ENCODE peak calls at places on chromosomes 3 and 15, in seven cellular contexts. M, E, O, R, X, J and I are unnamed samples.
A peak's percentile ranks its signal among the peaks of the same experiment; 100 is the strongest.

GRCh38 chr3:122929188-122929465 is 98.4 kb downstream of the SEMA5B start:
- DNase-seq in M (no peak), E (no peak), O (no peak), R (no peak), X (no peak), J (no peak), I (no peak)

GRCh38 chr15:57079907-57080750 is 161.7 kb downstream of the TCF12 start:
- DNase-seq in M (no peak), E (no peak), O (no peak), R (no peak), X (no peak), J (no peak), I (peak; percentile 54)

GRCh38 chr3:143329567-143330164 is 210.1 kb downstream of the CHST2 start:
- DNase-seq in M (peak; percentile 7), E (peak; percentile 47), O (no peak), R (no peak), X (no peak), J (no peak), I (no peak)

GRCh38 chr3:41579861-41580260 is 380.6 kb downstream of the CTNNB1 start:
- DNase-seq in M (no peak), E (no peak), O (no peak), R (no peak), X (no peak), J (no peak), I (no peak)

GRCh38 chr3:13709706-13710105 is 160.8 kb downstream of the FBLN2 start:
- DNase-seq in M (no peak), E (no peak), O (no peak), R (peak; percentile 1), X (no peak), J (no peak), I (no peak)

GRCh38 chr3:195870442-195870841 is 37.9 kb downstream of the TNK2 start:
- DNase-seq in M (no peak), E (no peak), O (no peak), R (no peak), X (peak; percentile 64), J (no peak), I (no peak)

GRCh38 chr3:4928277-4928789 is 50.9 kb upstream of the BHLHE40 start:
- DNase-seq in M (no peak), E (no peak), O (no peak), R (no peak), X (no peak), J (no peak), I (no peak)

GRCh38 chr3:192851821-192852352 is 65.8 kb downstream of the MB21D2 start:
- DNase-seq in M (peak; percentile 91), E (peak; percentile 67), O (no peak), R (peak; percentile 56), X (peak; percentile 83), J (peak; percentile 93), I (no peak)

GRCh38 chr3:177521305-177521704 is 324.0 kb upstream of the TBL1XR1 start:
- DNase-seq in M (peak; percentile 86), E (no peak), O (no peak), R (no peak), X (peak; percentile 83), J (peak; percentile 86), I (no peak)

GRCh38 chr3:16190704-16191103 is 16.2 kb downstream of the GALNT15 start:
- DNase-seq in M (no peak), E (no peak), O (no peak), R (no peak), X (no peak), J (no peak), I (no peak)

GRCh38 chr3:126117786-126118185 is 33.9 kb upstream of the SLC41A3 start:
- DNase-seq in M (no peak), E (no peak), O (peak; percentile 12), R (no peak), X (peak; percentile 43), J (peak; percentile 27), I (no peak)

GRCh38 chr3:31942446-31942845 is 38.6 kb downstream of the OSBPL10 start:
- DNase-seq in M (no peak), E (no peak), O (no peak), R (no peak), X (no peak), J (no peak), I (peak; percentile 42)

GRCh38 chr3:33886015-33886414 is 87.6 kb downstream of the PDCD6IP start:
- DNase-seq in M (no peak), E (no peak), O (no peak), R (no peak), X (no peak), J (no peak), I (no peak)

GRCh38 chr15:89356634-89357298 is 22.1 kb upstream of the POLG start:
- DNase-seq in M (peak; percentile 71), E (no peak), O (no peak), R (no peak), X (no peak), J (no peak), I (peak; percentile 25)
- H3K27me3 ChIP-seq in M (no peaks in the 10 kb centered on the region), E (no peaks in the 10 kb centered on the region), O (peaks cover 100% of the 10 kb centered on the region), R (no peaks in the 10 kb centered on the region), X (no peaks in the 10 kb centered on the region), J (peaks cover 82% of the 10 kb centered on the region), I (peaks cover 65% of the 10 kb centered on the region)

GRCh38 chr3:181470349-181470748 is 241.4 kb upstream of the SOX2 start:
- DNase-seq in M (no peak), E (no peak), O (no peak), R (no peak), X (no peak), J (no peak), I (no peak)
- H3K9me3 ChIP-seq in M (no peaks in the 10 kb centered on the region), E (no peaks in the 10 kb centered on the region), O (peaks cover 50% of the 10 kb centered on the region), R (no peaks in the 10 kb centered on the region), X (no peaks in the 10 kb centered on the region), J (peaks cover 42% of the 10 kb centered on the region), I (no peaks in the 10 kb centered on the region)

GRCh38 chr15:77664428-77664827 is 31.7 kb upstream of the LINGO1 start:
- DNase-seq in M (no peak), E (no peak), O (no peak), R (no peak), X (no peak), J (no peak), I (no peak)
- H3K27me3 ChIP-seq in M (no peaks in the 10 kb centered on the region), E (no peaks in the 10 kb centered on the region), O (peaks cover 71% of the 10 kb centered on the region), R (no peaks in the 10 kb centered on the region), X (no peaks in the 10 kb centered on the region), J (peaks cover 19% of the 10 kb centered on the region), I (peaks cover 46% of the 10 kb centered on the region)

DNA sequence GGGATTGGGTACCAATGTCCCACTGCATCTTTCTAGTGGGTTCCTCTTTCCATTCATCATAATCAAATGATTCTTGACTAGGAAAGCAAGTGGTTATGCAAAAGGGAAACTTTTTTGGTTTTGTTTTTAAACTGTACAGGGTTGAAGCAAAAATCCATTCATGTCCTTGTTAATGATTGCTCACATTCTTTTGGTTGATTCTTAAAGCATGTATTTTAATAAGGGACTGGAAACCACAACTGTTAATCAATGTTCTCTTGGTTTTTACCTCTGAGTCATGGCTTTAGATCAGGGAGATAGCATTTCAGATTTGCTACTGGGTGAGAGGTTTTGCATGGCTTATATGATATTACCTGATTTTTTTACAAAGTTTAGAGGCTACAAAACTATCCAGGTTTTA is 371.7 kb upstream of the RGMA start:
- DNase-seq in M (no peak), E (no peak), O (no peak), R (no peak), X (no peak), J (no peak), I (no peak)
- H3K9me3 ChIP-seq in M (no peaks in the 10 kb centered on the region), E (no peaks in the 10 kb centered on the region), O (no peaks in the 10 kb centered on the region), R (no peaks in the 10 kb centered on the region), X (no peaks in the 10 kb centered on the region), J (no peaks in the 10 kb centered on the region), I (no peaks in the 10 kb centered on the region)

GRCh38 chr15:69098688-69099087 is 61.7 kb upstream of the GLCE start:
- DNase-seq in M (no peak), E (no peak), O (no peak), R (no peak), X (no peak), J (no peak), I (no peak)
- H3K27me3 ChIP-seq in M (no peaks in the 10 kb centered on the region), E (no peaks in the 10 kb centered on the region), O (no peaks in the 10 kb centered on the region), R (no peaks in the 10 kb centered on the region), X (no peaks in the 10 kb centered on the region), J (no peaks in the 10 kb centered on the region), I (no peaks in the 10 kb centered on the region)

GRCh38 chr15:25236861-25237155 is 202.0 kb downstream of the UBE3A start:
- DNase-seq in M (no peak), E (peak; percentile 6), O (no peak), R (no peak), X (peak; percentile 27), J (no peak), I (no peak)

GRCh38 chr15:25239471-25240345 is 199.1 kb downstream of the UBE3A start:
- DNase-seq in M (no peak), E (peak; percentile 16), O (no peak), R (no peak), X (peak; percentile 26), J (peak; percentile 42), I (no peak)

GRCh38 chr15:25238716-25239470 is 199.9 kb downstream of the UBE3A start:
- DNase-seq in M (no peak), E (peak; percentile 22), O (peak; percentile 5), R (no peak), X (peak; percentile 52), J (peak; percentile 24), I (no peak)

GRCh38 chr15:25237291-25237978 is 201.4 kb downstream of the UBE3A start:
- DNase-seq in M (no peak), E (peak; percentile 35), O (no peak), R (no peak), X (peak; percentile 52), J (no peak), I (no peak)

GRCh38 chr15:25238126-25238525 is 200.7 kb downstream of the UBE3A start:
- DNase-seq in M (no peak), E (peak; percentile 6), O (peak; percentile 9), R (no peak), X (peak; percentile 34), J (no peak), I (no peak)
- H3K9me3 ChIP-seq in M (no peaks in the 10 kb centered on the region), E (no peaks in the 10 kb centered on the region), O (peaks cover 21% of the 10 kb centered on the region), R (no peaks in the 10 kb centered on the region), X (no peaks in the 10 kb centered on the region), J (peaks cover 99% of the 10 kb centered on the region), I (no peaks in the 10 kb centered on the region)

GRCh38 chr15:52789008-52789600 is 1.0 kb downstream of the ONECUT1 start:
- DNase-seq in M (no peak), E (no peak), O (no peak), R (no peak), X (peak; percentile 87), J (no peak), I (no peak)
- H3K27me3 ChIP-seq in M (no peaks in the 10 kb centered on the region), E (no peaks in the 10 kb centered on the region), O (peaks cover 99% of the 10 kb centered on the region), R (peaks cover 11% of the 10 kb centered on the region), X (no peaks in the 10 kb centered on the region), J (peaks cover 93% of the 10 kb centered on the region), I (peaks cover 72% of the 10 kb centered on the region)

DNA sequence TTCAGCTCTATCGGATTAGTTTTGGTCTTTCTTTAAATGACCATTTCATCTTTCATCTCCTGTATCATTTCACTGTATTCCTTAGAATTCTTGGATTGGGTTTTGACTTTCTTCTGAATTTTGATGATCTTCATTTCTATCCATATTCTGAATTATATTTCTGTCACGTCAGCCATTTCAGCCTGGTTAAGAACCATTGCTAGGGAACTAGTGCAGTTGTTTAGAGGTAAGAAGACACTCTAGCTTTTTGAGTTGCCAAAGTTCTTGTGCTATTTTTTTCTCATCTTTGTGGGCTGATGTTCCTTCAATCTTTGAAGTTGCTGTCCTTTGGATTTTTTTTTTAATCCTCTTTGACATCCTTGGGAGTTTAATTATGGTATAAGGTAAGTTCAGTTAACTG is 54.6 kb downstream of the STRIT1 start:
- DNase-seq in M (no peak), E (no peak), O (no peak), R (no peak), X (no peak), J (no peak), I (no peak)
- H3K9me3 ChIP-seq in M (no peaks in the 10 kb centered on the region), E (no peaks in the 10 kb centered on the region), O (no peaks in the 10 kb centered on the region), R (no peaks in the 10 kb centered on the region), X (no peaks in the 10 kb centered on the region), J (no peaks in the 10 kb centered on the region), I (no peaks in the 10 kb centered on the region)

GRCh38 chr3:181704421-181705066 is 7.2 kb upstream of the SOX2 start:
- DNase-seq in M (no peak), E (no peak), O (no peak), R (no peak), X (no peak), J (no peak), I (no peak)
- H3K27me3 ChIP-seq in M (peaks cover 13% of the 10 kb centered on the region), E (peaks cover 9% of the 10 kb centered on the region), O (peaks cover 100% of the 10 kb centered on the region), R (peaks cover 4% of the 10 kb centered on the region), X (peaks cover 27% of the 10 kb centered on the region), J (peaks cover 100% of the 10 kb centered on the region), I (peaks cover 6% of the 10 kb centered on the region)